ENCODE peak calls at places on chromosome 9, in four cellular contexts. E is fibroblast of mammary gland, Q is adrenal gland, H is epithelial cell of esophagus. J is an unnamed sample.

GRCh38 chr9:87195306-87195705 is 248.0 kb upstream of the GAS1 start:
- DNase-seq in E (peak; percentile 64), Q (no peak), H (peak; percentile 40), J (no peak)

GRCh38 chr9:109843651-109844050 is 63.7 kb downstream of the PALM2AKAP2 start:
- DNase-seq in H (no peak), E (no peak), Q (peak; percentile 51), J (no peak)

GRCh38 chr9:2781336-2781735 is 62.6 kb downstream of the PUM3 start:
- DNase-seq in E (no peak), H (no peak), Q (no peak), J (no peak)

GRCh38 chr9:116661037-116661954 is 25.8 kb upstream of the TRIM32 start:
- DNase-seq in Q (peak; percentile 31), H (peak; percentile 81), E (peak; percentile 83), J (peak; percentile 73)

GRCh38 chr9:136623849-136624183 is 38.9 kb upstream of the EGFL7 start:
- DNase-seq in E (no peak), H (peak; percentile 99), Q (no peak), J (peak; percentile 95)

GRCh38 chr9:84609779-84610178 is 59.8 kb upstream of the NTRK2 start:
- DNase-seq in H (no peak), E (no peak), Q (no peak), J (no peak)

GRCh38 chr9:93094294-93095204 is 1.5 kb upstream of the CARD19 start:
- DNase-seq in E (no peak), H (no peak), Q (peak; percentile 75), J (no peak)

GRCh38 chr9:69120380-69121154 is 53.5 kb upstream of the TJP2 start:
- DNase-seq in Q (no peak), H (peak; percentile 91), E (no peak), J (peak; percentile 76)

GRCh38 chr9:92393686-92394085 is 10.7 kb downstream of the OGN start:
- DNase-seq in E (peak; percentile 43), H (no peak), Q (no peak), J (no peak)

GRCh38 chr9:21527579-21527978 is 45.5 kb upstream of the IFNE start:
- DNase-seq in Q (no peak), H (no peak), E (no peak), J (no peak)

GRCh38 chr9:37187269-37187668 is 66.9 kb downstream of the ZCCHC7 start:
- DNase-seq in H (no peak), E (no peak), Q (no peak), J (no peak)

GRCh38 chr9:124291801-124292396 is 34.1 kb downstream of the NEK6 start:
- DNase-seq in Q (no peak), H (no peak), E (no peak), J (no peak)

GRCh38 chr9:81791076-81791475 is 101.7 kb upstream of the TLE1 start:
- DNase-seq in E (no peak), H (no peak), Q (no peak), J (no peak)

GRCh38 chr9:137293482-137294090 is 8.5 kb downstream of the NRARP start:
- DNase-seq in E (no peak), H (no peak), Q (no peak), J (no peak)

GRCh38 chr9:27308691-27309390 is 11.9 kb upstream of the EQTN start:
- DNase-seq in Q (no peak), H (no peak), E (no peak), J (no peak)

GRCh38 chr9:35521708-35522107 is 31.8 kb downstream of the RUSC2 start:
- DNase-seq in Q (no peak), E (peak; percentile 35), H (no peak), J (no peak)

GRCh38 chr9:85332487-85332886 is 409.3 kb downstream of the AGTPBP1 start:
- DNase-seq in H (no peak), E (no peak), Q (no peak), J (peak; percentile 17)

GRCh38 chr9:109117856-109118801 is 1.6 kb downstream of the TMEM245 start:
- DNase-seq in Q (peak; percentile 81), E (peak; percentile 95), H (peak; percentile 88), J (peak; percentile 89)

GRCh38 chr9:113574381-113575262 is 111.1 kb downstream of the RGS3 start:
- DNase-seq in Q (peak; percentile 13), H (peak; percentile 93), E (peak; percentile 29), J (peak; percentile 92)

GRCh38 chr9:95796029-95796428 is 79.5 kb upstream of the ERCC6L2 start:
- DNase-seq in H (no peak), E (no peak), Q (no peak), J (no peak)

GRCh38 chr9:103068666-103069207 is 73.6 kb downstream of the CYLC2 start:
- DNase-seq in H (no peak), Q (no peak), E (no peak), J (peak; percentile 21)

GRCh38 chr9:126599047-126599650 is 14.6 kb upstream of the LMX1B start:
- DNase-seq in E (no peak), Q (no peak), H (no peak), J (no peak)

GRCh38 chr9:120688758-120689157 is 25.5 kb downstream of the MEGF9 start:
- DNase-seq in H (no peak), Q (no peak), E (no peak), J (no peak)

GRCh38 chr9:33860200-33860871 is 43.4 kb downstream of the UBE2R2 start:
- DNase-seq in Q (no peak), E (no peak), H (no peak), J (no peak)
- TF ChIP-seq CTCF in Q (no peak), E (peak; percentile 22), H (peak; percentile 12), J (no peak)

DNA sequence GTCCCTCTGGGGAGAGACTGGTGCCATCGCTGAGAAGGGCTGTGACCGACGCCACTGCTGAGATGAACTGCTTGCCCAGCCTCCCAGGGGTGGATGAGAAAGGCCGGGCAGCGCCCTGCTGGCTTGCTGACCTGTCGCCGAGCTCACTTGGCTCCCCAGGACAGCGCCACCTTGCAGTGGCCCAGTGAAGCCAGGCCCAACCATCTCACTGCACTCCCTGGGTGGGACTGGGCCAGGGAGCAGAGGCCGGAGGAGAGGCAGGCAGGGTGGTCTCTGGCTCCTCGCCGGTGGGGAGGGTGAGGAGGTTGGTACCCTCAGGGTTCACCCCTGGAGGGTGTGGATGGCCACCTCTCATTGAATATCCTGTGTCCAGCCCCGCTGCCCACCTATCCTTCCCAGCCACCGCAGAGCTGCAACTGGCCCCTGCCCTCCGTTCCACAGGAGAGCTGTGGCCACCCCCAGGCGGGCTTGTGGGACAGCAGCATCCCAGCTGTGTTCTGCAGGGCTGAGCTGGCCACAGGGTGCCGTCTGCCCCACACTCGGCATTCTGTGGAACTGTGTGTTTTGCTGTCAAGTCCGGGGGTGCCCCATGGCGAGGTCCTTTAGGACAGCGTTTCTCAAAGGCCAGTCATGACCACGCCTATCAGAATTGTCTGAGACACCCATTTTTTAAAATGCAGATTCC is 41.0 kb upstream of the FCN2 start:
- DNase-seq in E (no peak), Q (no peak), H (no peak), J (no peak)
- TF ChIP-seq CTCF in E (no peak), Q (no peak), H (no peak), J (no peak)

GRCh38 chr9:71910602-71911060 is 362 bp downstream of the ABHD17B start:
- DNase-seq in Q (no peak), E (no peak), H (no peak), J (no peak)
- TF ChIP-seq CTCF in Q (no peak), E (no peak), H (no peak), J (no peak)

DNA sequence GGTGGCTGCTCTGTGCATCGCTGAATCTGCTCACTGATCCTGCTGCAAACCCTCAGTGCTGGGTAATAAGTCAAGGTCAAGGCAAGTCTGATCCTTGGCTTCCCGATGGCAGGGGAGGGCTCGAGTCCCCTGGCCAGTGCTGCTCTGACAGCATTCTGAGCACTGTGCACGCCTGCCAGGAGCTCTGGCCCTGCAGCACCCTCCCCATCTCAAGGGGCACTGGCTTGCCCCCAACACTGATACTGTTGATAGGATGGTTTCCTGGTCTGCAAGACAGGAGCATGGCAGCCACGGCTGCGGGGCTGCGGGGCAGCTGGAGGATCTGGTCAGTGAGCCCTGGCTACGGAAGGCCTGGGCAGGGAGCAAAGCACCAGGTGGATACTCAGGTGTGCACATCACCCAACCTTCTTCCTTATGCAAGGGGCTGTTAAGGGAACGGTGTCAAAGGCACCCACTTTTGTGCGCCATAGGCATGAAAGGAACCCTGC is 71.8 kb downstream of the SECISBP2 start:
- DNase-seq in H (peak; percentile 4), E (no peak), Q (no peak), J (no peak)
- TF ChIP-seq CTCF in H (no peak), E (no peak), Q (no peak), J (no peak)

DNA sequence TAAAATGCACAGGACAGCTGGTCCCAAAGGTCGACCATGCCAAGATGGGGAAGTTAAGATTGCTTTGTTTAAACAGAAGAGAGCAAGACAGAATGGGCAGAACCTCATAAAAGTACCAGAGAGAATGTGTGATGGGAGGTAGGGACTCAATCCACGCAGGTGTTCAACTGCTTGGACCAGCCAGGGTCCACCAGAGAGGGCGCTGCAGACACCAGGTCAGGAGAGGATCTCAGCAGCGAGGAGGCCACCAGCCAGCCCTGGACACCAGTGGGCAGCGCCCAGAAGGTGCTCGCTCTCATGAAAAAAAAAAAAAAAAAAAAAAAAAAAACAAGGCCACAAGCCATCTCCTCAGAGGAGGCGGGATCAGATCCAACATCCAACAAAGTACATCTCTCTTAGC is 81.8 kb downstream of the SHC3 start:
- DNase-seq in Q (no peak), E (no peak), H (no peak), J (no peak)
- TF ChIP-seq CTCF in Q (no peak), E (no peak), H (no peak), J (no peak)

DNA sequence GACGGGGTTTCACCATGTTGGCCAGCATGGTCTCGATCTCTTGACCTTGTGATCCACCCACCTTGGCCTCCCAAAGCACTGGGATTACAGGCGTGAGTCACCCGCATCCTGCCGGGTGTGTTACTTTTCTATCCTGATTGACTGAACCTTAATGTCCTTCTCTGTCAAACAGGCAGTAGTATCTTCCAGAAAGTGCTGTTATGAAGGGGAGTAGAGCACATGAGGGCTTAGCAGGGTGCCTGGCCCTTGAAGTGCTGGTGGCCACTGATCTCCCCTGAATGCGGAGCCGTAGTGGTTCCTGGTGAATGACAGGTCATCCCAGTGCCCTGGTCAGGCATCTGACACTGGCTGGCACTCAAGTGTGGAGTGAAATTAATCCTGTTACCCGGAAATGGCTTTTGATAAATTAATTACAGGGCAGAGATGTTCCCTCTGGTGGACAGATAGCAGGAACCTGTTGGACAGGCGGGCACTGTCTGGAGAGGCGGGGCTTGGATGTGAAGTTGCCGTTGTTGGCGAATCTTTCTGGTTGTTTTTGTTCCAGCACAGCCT is 28.4 kb downstream of the PRRC2B start:
- DNase-seq in E (no peak), H (peak; percentile 69), Q (peak; percentile 45), J (peak; percentile 53)
- TF ChIP-seq CTCF in E (peak; percentile 32), H (peak; percentile 48), Q (peak; percentile 51), J (peak; percentile 34)

DNA sequence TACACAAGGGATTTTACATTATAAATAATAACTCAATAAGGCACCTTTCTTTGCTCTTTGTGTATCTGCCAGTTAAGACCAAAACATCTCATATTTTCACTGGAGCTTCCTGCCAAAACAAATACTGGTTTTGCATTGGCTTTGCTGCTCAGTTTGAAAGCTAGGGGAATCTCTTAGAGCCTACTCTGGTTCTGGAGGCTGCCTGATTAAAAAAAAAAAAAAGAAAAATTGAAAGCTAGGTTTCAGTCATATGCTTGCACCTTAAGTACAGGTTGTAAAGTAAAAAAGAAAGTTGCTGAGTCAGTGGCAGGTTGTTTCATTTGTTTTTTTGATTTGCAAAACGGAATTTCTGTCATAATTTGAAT is 2.3 kb downstream of the DENND4C start:
- DNase-seq in Q (no peak), H (no peak), E (peak; percentile 57), J (peak; percentile 55)
- TF ChIP-seq CTCF in Q (peak; percentile 11), H (no peak), E (peak; percentile 12), J (no peak)

J was measured in MCF 10A.